ENCODE peak calls at places on chromosomes 2 and 18, in six cellular contexts. J, X, U, W, E and F are unnamed samples.

GRCh38 chr18:8242306-8242705 is 366.9 kb upstream of the RAB12 start:
- DNase-seq in J (no peak), X (no peak), U (no peak), W (no peak), E (no peak), F (no peak)

GRCh38 chr2:176291768-176292393 is 22.6 kb downstream of the MTX2 start:
- DNase-seq in J (peak), X (no peak), U (no peak), W (no peak), E (peak), F (no peak)

GRCh38 chr2:171136024-171136423 is 24.7 kb downstream of the TLK1 start:
- DNase-seq in J (no peak), X (no peak), U (no peak), W (no peak), E (peak), F (no peak)

GRCh38 chr2:40242315-40242714 is 209.6 kb downstream of the SLC8A1 start:
- DNase-seq in J (no peak), X (no peak), U (no peak), W (no peak), E (no peak), F (no peak)

GRCh38 chr18:31618801-31619200 is 27.1 kb downstream of the TTR start:
- DNase-seq in J (no peak), X (no peak), U (no peak), W (no peak), E (no peak), F (no peak)

GRCh38 chr2:236237468-236238190 is 26.6 kb downstream of the ASB18 start:
- DNase-seq in J (no peak), X (no peak), U (no peak), W (no peak), E (no peak), F (no peak)

GRCh38 chr2:170258382-170258781 is 80.4 kb downstream of the MYO3B start:
- DNase-seq in J (no peak), X (no peak), U (no peak), W (no peak), E (no peak), F (no peak)

GRCh38 chr2:9735335-9735734 is 104.5 kb upstream of the YWHAQ start:
- DNase-seq in J (no peak), X (no peak), U (no peak), W (no peak), E (no peak), F (peak)

GRCh38 chr2:222861411-222862067 is 703 bp downstream of the ACSL3 start:
- DNase-seq in J (no peak), X (no peak), U (peak), W (peak), E (no peak), F (peak)

GRCh38 chr2:222969491-222969890 is 82.5 kb upstream of the KCNE4 start:
- DNase-seq in J (no peak), X (no peak), U (no peak), W (no peak), E (no peak), F (no peak)

GRCh38 chr2:174510583-174511189 is 23.9 kb upstream of the GPR155 start:
- DNase-seq in J (peak), X (no peak), U (no peak), W (no peak), E (no peak), F (peak)

GRCh38 chr2:226725096-226725495 is 74.5 kb downstream of the IRS1 start:
- DNase-seq in J (no peak), X (no peak), U (no peak), W (no peak), E (no peak), F (no peak)

GRCh38 chr2:240131296-240131695 is 4.8 kb downstream of the COPS9 start:
- DNase-seq in J (no peak), X (no peak), U (no peak), W (no peak), E (no peak), F (no peak)

GRCh38 chr18:49656098-49656591 is 94.3 kb downstream of the LIPG start:
- DNase-seq in J (no peak), X (no peak), U (no peak), W (no peak), E (no peak), F (peak)

GRCh38 chr18:22185723-22186386 is 16.5 kb downstream of the GATA6 start:
- DNase-seq in J (no peak), X (no peak), U (peak), W (no peak), E (no peak), F (no peak)

GRCh38 chr2:203737360-203737759 is 30.9 kb downstream of the CD28 start:
- DNase-seq in J (no peak), X (no peak), U (no peak), W (no peak), E (no peak), F (no peak)

GRCh38 chr2:71482055-71482454 is 28.7 kb downstream of the DYSF start:
- DNase-seq in J (no peak), X (no peak), U (no peak), W (no peak), E (no peak), F (no peak)

GRCh38 chr2:238971318-238972145 is 123.6 kb downstream of the TWIST2 start:
- DNase-seq in J (no peak), X (no peak), U (no peak), W (no peak), E (no peak), F (no peak)

GRCh38 chr2:16409006-16409390 is 256.6 kb downstream of the CYRIA start:
- DNase-seq in J (no peak), X (no peak), U (no peak), W (no peak), E (no peak), F (no peak)

GRCh38 chr2:25992556-25992955 is 10.3 kb upstream of the KIF3C start:
- DNase-seq in J (no peak), X (no peak), U (no peak), W (no peak), E (no peak), F (no peak)

GRCh38 chr18:48827321-48828200 is 123.2 kb downstream of the SMAD7 start:
- DNase-seq in J (no peak), X (no peak), U (peak), W (no peak), E (no peak), F (no peak)

GRCh38 chr2:84958135-84959044 is 12.6 kb upstream of the KCMF1 start:
- DNase-seq in J (peak), X (peak), U (peak), W (no peak), E (no peak), F (no peak)

GRCh38 chr2:68812256-68812655 is 58.9 kb downstream of the BMP10 start:
- DNase-seq in J (peak), X (no peak), U (no peak), W (no peak), E (no peak), F (peak)

GRCh38 chr2:128455710-128456050 is 137.0 kb upstream of the HS6ST1 start:
- DNase-seq in J (no peak), X (no peak), U (no peak), W (no peak), E (no peak), F (no peak)

GRCh38 chr18:35038881-35039491 is 2.2 kb upstream of the MAPRE2 start:
- DNase-seq in J (no peak), X (no peak), U (peak), W (no peak), E (no peak), F (peak)

GRCh38 chr2:7241041-7241440 is 323.8 kb downstream of the RNF144A start:
- DNase-seq in J (no peak), X (no peak), U (no peak), W (no peak), E (no peak), F (no peak)

GRCh38 chr18:11136241-11136640 is 13.1 kb downstream of the PIEZO2 start:
- DNase-seq in J (no peak), X (no peak), U (no peak), W (no peak), E (no peak), F (no peak)

GRCh38 chr18:76503999-76504398 is 9.0 kb upstream of the ZNF516 start:
- DNase-seq in J (no peak), X (no peak), U (no peak), W (no peak), E (no peak), F (peak)

GRCh38 chr2:237920673-237921072 is 46.1 kb upstream of the UBE2F start:
- DNase-seq in J (no peak), X (no peak), U (no peak), W (no peak), E (no peak), F (no peak)

GRCh38 chr2:237921967-237922492 is 44.8 kb upstream of the UBE2F start:
- DNase-seq in J (no peak), X (no peak), U (no peak), W (no peak), E (no peak), F (no peak)

GRCh38 chr2:237922641-237923361 is 44.0 kb upstream of the UBE2F start:
- DNase-seq in J (no peak), X (peak), U (no peak), W (no peak), E (no peak), F (no peak)

GRCh38 chr2:237924164-237924534 is 42.7 kb upstream of the UBE2F start:
- DNase-seq in J (no peak), X (no peak), U (no peak), W (no peak), E (no peak), F (no peak)

GRCh38 chr2:237923507-237924163 is 43.2 kb upstream of the UBE2F start:
- DNase-seq in J (peak), X (peak), U (peak), W (peak), E (no peak), F (peak)
- H3K4me3 ChIP-seq in J (no peak), X (peak), U (no peak), W (peak), E (no peak), F (no peak)

DNA sequence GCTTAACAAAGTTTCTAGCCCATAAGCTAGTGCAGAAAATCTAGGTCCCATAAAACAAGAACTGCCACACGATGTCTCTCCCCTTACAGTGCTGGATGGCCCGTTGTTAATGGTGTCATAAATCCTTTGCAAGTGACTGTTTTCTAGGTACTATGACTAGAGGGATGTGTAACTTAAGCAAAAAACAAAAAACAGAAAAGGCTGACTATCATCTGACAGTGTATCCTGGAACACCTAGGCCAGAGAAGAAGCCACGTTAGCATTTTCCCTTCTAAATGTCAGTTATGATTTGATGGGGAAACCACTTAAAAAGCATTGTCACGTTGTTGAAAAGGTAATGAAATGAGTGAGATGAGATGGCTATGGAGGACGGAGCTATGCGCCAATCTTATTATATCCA is 2.4 kb downstream of the CASP8 start:
- DNase-seq in J (no peak), X (no peak), U (no peak), W (no peak), E (no peak), F (no peak)
- TF ChIP-seq MYC in J (no peak), X (no peak), U (no peak), W (no peak), E (no peak), F (no peak)

DNA sequence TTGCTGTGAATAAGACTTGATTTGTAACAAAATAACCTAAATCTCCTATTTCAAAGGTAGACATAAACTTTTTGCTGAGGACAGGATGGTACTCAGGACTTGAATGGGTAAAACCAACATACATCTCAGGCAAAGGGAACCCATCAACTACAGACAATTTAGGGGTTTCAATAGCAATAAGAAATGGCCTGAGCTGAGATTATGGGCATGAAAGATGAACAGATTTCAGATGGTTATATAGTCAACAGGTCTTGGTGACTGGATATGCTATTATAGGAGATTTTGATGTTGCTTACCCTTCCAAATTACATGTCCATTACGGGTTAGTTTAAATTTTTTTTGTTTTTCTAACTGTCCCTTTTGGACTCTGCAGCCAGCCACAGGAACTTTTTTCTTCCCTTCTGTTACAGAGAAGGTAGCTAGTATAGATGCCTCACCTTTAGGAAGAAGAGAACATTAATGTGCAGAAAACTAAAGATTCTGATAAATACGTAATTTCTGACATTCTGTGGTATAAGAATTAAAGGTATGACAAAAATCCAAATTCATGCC is 4.6 kb downstream of the RPS27A start:
- DNase-seq in J (no peak), X (no peak), U (no peak), W (no peak), E (no peak), F (peak)
- TF ChIP-seq POLR2A in J (peak), X (no peak), U (peak), W (peak), E (peak), F (no peak)

GRCh38 chr18:46264255-46264654 is 160.1 kb downstream of the HAUS1 start:
- DNase-seq in J (peak), X (peak), U (peak), W (peak), E (no peak), F (no peak)

GRCh38 chr18:46262856-46263255 is 158.7 kb downstream of the HAUS1 start:
- DNase-seq in J (no peak), X (no peak), U (no peak), W (no peak), E (no peak), F (no peak)

GRCh38 chr18:46260879-46261143 is 156.6 kb downstream of the HAUS1 start:
- DNase-seq in J (no peak), X (no peak), U (no peak), W (no peak), E (no peak), F (no peak)

GRCh38 chr18:46260016-46260878 is 156.1 kb downstream of the HAUS1 start:
- DNase-seq in J (no peak), X (no peak), U (no peak), W (no peak), E (no peak), F (no peak)

GRCh38 chr18:46261799-46262198 is 157.6 kb downstream of the HAUS1 start:
- DNase-seq in J (no peak), X (no peak), U (no peak), W (no peak), E (no peak), F (no peak)
- H3K4me3 ChIP-seq in J (no peak), X (no peak), U (no peak), W (no peak), E (no peak), F (no peak)

GRCh38 chr2:3512086-3512485 is 7.2 kb downstream of the ADI1 start:
- DNase-seq in J (no peak), X (no peak), U (no peak), W (no peak), E (no peak), F (no peak)
- TF ChIP-seq MYC in J (no peak), X (no peak), U (no peak), W (no peak), E (no peak), F (no peak)

GRCh38 chr18:13126966-13127598 is 91.5 kb upstream of the LDLRAD4 start:
- DNase-seq in J (no peak), X (no peak), U (no peak), W (no peak), E (no peak), F (no peak)
- TF ChIP-seq POLR2A in J (no peak), X (no peak), U (no peak), W (no peak), E (peak), F (no peak)

DNA sequence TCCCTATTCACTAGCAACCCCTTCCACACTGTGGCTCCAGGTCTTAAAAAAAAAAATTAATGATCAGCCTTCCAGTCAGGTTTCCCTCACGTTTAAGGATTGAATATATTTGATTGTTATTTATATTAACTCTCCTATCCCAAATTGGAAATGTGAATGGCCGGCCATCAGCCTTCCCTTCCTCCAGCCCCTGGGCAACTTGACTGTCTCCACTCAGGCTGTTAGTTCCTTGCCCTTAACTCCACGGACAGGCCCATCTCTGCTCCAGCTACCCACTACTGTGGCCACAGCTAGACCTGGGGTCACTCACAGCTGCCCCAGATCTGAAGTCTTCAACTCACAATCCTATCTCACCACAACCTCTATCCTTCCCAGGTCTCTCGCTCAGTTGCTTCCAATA is 39.9 kb downstream of the THOC1 start:
- DNase-seq in J (no peak), X (no peak), U (no peak), W (no peak), E (no peak), F (no peak)
- H3K4me3 ChIP-seq in J (no peak), X (no peak), U (no peak), W (no peak), E (no peak), F (no peak)

GRCh38 chr18:65753520-65753919 is 2.7 kb downstream of the CDH7 start:
- DNase-seq in J (peak), X (no peak), U (no peak), W (no peak), E (no peak), F (peak)
- TF ChIP-seq MYC in J (no peak), X (no peak), U (no peak), W (no peak), E (no peak), F (no peak)

DNA sequence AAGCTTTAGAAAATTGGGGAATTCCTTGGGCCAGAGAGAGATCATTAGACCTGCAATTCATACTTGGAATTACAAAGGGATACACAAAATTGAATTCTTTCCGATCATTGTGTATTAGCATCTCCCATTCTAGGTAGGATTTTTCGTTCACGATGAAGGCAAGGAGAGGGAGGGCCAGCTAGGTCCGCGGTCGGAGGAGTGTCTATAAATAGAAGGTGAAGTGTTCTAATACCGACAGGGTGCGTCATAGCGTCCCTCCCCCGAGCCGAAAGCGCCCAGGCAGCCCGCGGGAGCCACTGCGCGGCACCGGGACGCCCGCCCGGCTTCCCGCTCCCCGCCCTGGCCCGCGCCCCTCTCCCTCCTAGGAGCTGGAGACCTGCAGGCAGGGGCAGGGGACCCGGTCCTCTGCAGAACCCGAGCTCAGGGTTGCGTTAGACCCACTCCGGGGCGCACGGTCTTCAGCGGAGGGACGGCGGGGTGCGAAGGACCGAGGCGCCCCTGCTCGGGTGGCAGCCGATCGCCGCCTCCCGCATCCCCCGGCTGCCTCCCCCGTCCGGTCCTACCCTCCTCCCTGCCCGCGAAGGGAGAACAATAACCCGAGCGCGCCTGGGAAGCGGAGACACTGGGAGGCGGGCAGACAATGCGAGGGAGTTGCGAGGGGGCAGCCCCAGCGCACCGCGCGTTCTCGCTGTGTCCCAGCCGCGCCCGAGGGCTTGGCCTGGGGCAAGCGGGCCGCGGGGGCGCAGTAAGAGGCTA is 114.1 kb upstream of the SERTAD2 start:
- DNase-seq in J (peak), X (peak), U (peak), W (peak), E (no peak), F (peak)
- TF ChIP-seq POLR2A in J (no peak), X (peak), U (peak), W (peak), E (peak), F (peak)